ENCODE peak calls at places on chromosomes 12 and 14, in ten cellular contexts. X is astrocyte, E is adrenal gland, Q is tibial artery, I is lung, N is uterus, V is Panc1, C is HepG2, D is fibroblast of lung, Z is GM23338. O is an unnamed sample. For H3K4me1, H3K27me3 and H3K36me3, the result is how much of the 10 kb centered on the place peaks cover.

GRCh38 chr14:105894978-105895881 is 368.8 kb downstream of the TMEM121 start:
- DNase-seq in X (no peak), E (no peak), Q (peak), I (no peak), N (no peak), V (no peak), C (no peak), D (no peak), Z (no peak), O (no peak)

GRCh38 chr14:55274760-55275159 is 3.5 kb downstream of the FBXO34 start:
- DNase-seq in X (peak), E (no peak), Q (no peak), I (no peak), N (no peak), V (no peak), C (no peak), D (peak), Z (no peak), O (no peak)

GRCh38 chr14:92649066-92649465 is 99.4 kb downstream of the LGMN start:
- DNase-seq in X (no peak), E (no peak), Q (no peak), I (no peak), N (no peak), V (no peak), C (no peak), D (no peak), Z (no peak), O (no peak)

GRCh38 chr12:62758216-62758615 is 176.7 kb downstream of the PPM1H start:
- DNase-seq in X (peak), E (no peak), Q (no peak), I (no peak), N (no peak), V (no peak), C (no peak), D (peak), Z (no peak), O (no peak)

GRCh38 chr12:129067482-129067881 is 214.2 kb downstream of the GLT1D1 start:
- DNase-seq in X (peak), E (no peak), Q (no peak), I (no peak), N (no peak), V (no peak), C (no peak), D (no peak), Z (peak), O (no peak)

GRCh38 chr14:92033433-92033832 is 6.4 kb downstream of the TRIP11 start:
- DNase-seq in X (no peak), E (no peak), Q (no peak), I (no peak), N (no peak), V (no peak), C (no peak), D (no peak), Z (no peak), O (no peak)

GRCh38 chr14:99807413-99808132 is 14.4 kb downstream of the EML1 start:
- DNase-seq in X (peak), E (no peak), Q (no peak), I (no peak), N (peak), V (no peak), C (no peak), D (no peak), Z (peak), O (no peak)

GRCh38 chr14:61925043-61925442 is 162.8 kb downstream of the SNAPC1 start:
- DNase-seq in X (peak), E (no peak), Q (no peak), I (no peak), N (no peak), V (no peak), C (peak), D (peak), Z (peak), O (peak)

GRCh38 chr14:61662001-61662400 is 33.3 kb upstream of the HIF1A start:
- DNase-seq in X (peak), E (no peak), Q (no peak), I (no peak), N (no peak), V (no peak), C (no peak), D (no peak), Z (no peak), O (no peak)

GRCh38 chr12:53868516-53868986 is 70.1 kb upstream of the HOXC13 start:
- DNase-seq in X (no peak), E (no peak), Q (no peak), I (no peak), N (no peak), V (no peak), C (no peak), D (no peak), Z (peak), O (no peak)

GRCh38 chr12:13167226-13167625 is 29.3 kb upstream of the EMP1 start:
- DNase-seq in X (no peak), E (no peak), Q (no peak), I (peak), N (no peak), V (no peak), C (no peak), D (no peak), Z (no peak), O (no peak)

GRCh38 chr12:52119398-52120254 is 40.1 kb downstream of the SMIM41 start:
- DNase-seq in X (no peak), E (peak), Q (no peak), I (peak), N (no peak), V (no peak), C (peak), D (no peak), Z (peak), O (peak)

GRCh38 chr14:52094871-52095270 is 26.0 kb upstream of the NID2 start:
- DNase-seq in X (no peak), E (no peak), Q (no peak), I (no peak), N (no peak), V (no peak), C (no peak), D (peak), Z (no peak), O (no peak)

DNA sequence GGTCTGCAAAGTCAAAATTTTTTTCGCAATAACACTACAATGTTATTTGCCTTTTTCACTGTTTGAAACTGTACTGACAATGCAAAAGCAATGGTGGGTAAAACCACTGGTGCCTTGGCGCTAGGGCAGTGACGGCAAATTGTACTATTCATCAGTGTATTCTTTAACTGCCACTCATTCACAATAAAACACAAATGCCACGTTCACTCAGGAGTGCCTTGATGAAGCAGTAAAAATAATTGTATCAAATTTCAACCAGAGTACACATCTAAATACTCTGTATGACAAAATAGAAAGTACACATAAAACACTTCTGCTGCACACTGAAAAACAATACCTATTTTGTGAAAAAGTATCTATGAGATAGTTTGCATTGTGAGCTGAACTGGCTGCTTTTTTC is 17.8 kb downstream of the DCAF5 start:
- DNase-seq in X (no peak), E (no peak), Q (no peak), I (no peak), N (no peak), V (no peak), C (no peak), D (no peak), Z (no peak), O (no peak)
- H3K4me1 ChIP-seq in X (under half), E (half or more), Q (under half), I (under half), N (under half), V (under half), C (under half), D (under half), Z (under half), O (under half)

DNA sequence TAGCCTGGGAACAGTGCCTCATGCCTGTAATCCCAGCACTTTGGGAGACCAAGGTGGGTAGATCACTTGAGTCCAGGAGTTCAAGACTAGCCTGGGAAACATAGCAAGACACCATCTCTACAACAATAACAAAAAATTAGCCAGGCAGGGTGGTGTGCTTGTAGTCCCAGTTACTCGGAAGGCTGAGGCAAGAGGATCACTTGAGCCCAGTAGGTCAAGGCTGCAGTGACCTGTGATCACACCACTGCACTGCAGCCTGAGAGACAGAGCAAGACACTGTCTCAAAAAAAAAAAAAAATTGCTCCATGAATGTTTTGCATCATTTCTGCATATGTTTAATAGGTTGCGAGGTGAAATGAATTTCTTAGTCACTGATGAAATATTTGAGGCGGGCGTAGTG is 24.2 kb downstream of the DTX1 start:
- DNase-seq in X (no peak), E (no peak), Q (no peak), I (no peak), N (no peak), V (no peak), C (no peak), D (no peak), Z (no peak), O (no peak)
- H3K27me3 ChIP-seq in X (under half), E (under half), Q (half or more), I (under half), N (under half), V (under half), C (under half), D (under half), Z (under half), O (under half)

GRCh38 chr14:23052671-23053070 is 4.6 kb downstream of the CDH24 start:
- DNase-seq in X (no peak), E (no peak), Q (peak), I (no peak), N (no peak), V (no peak), C (no peak), D (no peak), Z (no peak), O (no peak)

GRCh38 chr14:23052182-23052623 is 5.1 kb downstream of the CDH24 start:
- DNase-seq in X (no peak), E (no peak), Q (no peak), I (no peak), N (no peak), V (no peak), C (peak), D (no peak), Z (peak), O (no peak)

GRCh38 chr14:23055147-23055550 is 2.2 kb downstream of the CDH24 start:
- DNase-seq in X (no peak), E (no peak), Q (peak), I (no peak), N (no peak), V (no peak), C (no peak), D (no peak), Z (no peak), O (no peak)

GRCh38 chr14:23054000-23054811 is 3.1 kb downstream of the CDH24 start:
- DNase-seq in X (no peak), E (no peak), Q (peak), I (no peak), N (no peak), V (no peak), C (no peak), D (no peak), Z (peak), O (no peak)

GRCh38 chr14:23053426-23053825 is 3.9 kb downstream of the CDH24 start:
- DNase-seq in X (no peak), E (no peak), Q (peak), I (no peak), N (no peak), V (no peak), C (no peak), D (no peak), Z (no peak), O (no peak)
- H3K36me3 ChIP-seq in X (under half), E (under half), Q (under half), I (under half), N (under half), V (under half), C (under half), D (under half), Z (under half), O (under half)

GRCh38 chr12:55718650-55719275 is 1.4 kb upstream of the RDH5 start:
- DNase-seq in X (no peak), E (no peak), Q (no peak), I (no peak), N (no peak), V (no peak), C (no peak), D (no peak), Z (peak), O (no peak)
- H3K4me1 ChIP-seq in X (half or more), E (under half), Q (under half), I (under half), N (under half), V (under half), C (half or more), D (half or more), Z (under half), O (under half)

O was measured in CD4-positive, CD25-positive, alpha-beta regulatory T cell.